ENCODE peak calls at places on chromosomes 4 and X, in four cellular contexts. B is stomach, Z is A549, Q is uterus. W is an unnamed sample.

GRCh38 chr4:132284910-132285426 is 864.1 kb upstream of the PCDH10 start:
- DNase-seq in B (no peak), Z (no peak), Q (no peak), W (no peak)

GRCh38 chr4:189059996-189060570 is 880.6 kb upstream of the FRG1 start:
- DNase-seq in B (no peak), Z (no peak), Q (no peak), W (no peak)

GRCh38 chr4:182969651-182970279 is 52.6 kb upstream of the DCTD start:
- DNase-seq in B (no peak), Z (no peak), Q (no peak), W (no peak)

GRCh38 chrX:131544218-131544617 is 344 bp downstream of the OR13H1 start:
- DNase-seq in B (no peak), Z (no peak), Q (no peak), W (no peak)

GRCh38 chr4:41579556-41579955 is 41.6 kb downstream of the LIMCH1 start:
- DNase-seq in B (no peak), Z (no peak), Q (no peak), W (no peak)

GRCh38 chr4:96558466-96558865 is 718.6 kb downstream of the PDHA2 start:
- DNase-seq in B (no peak), Z (no peak), Q (no peak), W (no peak)

GRCh38 chr4:168880087-168880675 is 129.9 kb downstream of the CBR4 start:
- DNase-seq in B (no peak), Z (no peak), Q (no peak), W (no peak)

GRCh38 chr4:7168106-7168505 is 24.2 kb upstream of the SORCS2 start:
- DNase-seq in B (no peak), Z (no peak), Q (no peak), W (no peak)

GRCh38 chr4:186158021-186158859 is 33.1 kb upstream of the CYP4V2 start:
- DNase-seq in B (no peak), Z (no peak), Q (no peak), W (no peak)

GRCh38 chrX:49108641-49109040 is 14.9 kb downstream of the GPKOW start:
- DNase-seq in B (no peak), Z (no peak), Q (no peak), W (no peak)

GRCh38 chr4:168408620-168409019 is 71.7 kb downstream of the DDX60L start:
- DNase-seq in B (no peak), Z (no peak), Q (peak; percentile 68), W (peak; percentile 8)

GRCh38 chrX:136148391-136148790 is 1.1 kb downstream of the FHL1 start:
- DNase-seq in B (no peak), Z (no peak), Q (no peak), W (no peak)

GRCh38 chr4:165378398-165378762 is 428 bp upstream of the CPE start:
- DNase-seq in B (no peak), Z (no peak), Q (no peak), W (no peak)

GRCh38 chr4:79213702-79214101 is 112.2 kb downstream of the NAA11 start:
- DNase-seq in B (no peak), Z (no peak), Q (no peak), W (no peak)

GRCh38 chrX:7158468-7158990 is 10.6 kb upstream of the PUDP start:
- DNase-seq in B (no peak), Z (no peak), Q (no peak), W (no peak)

GRCh38 chr4:78799551-78800495 is 23.7 kb downstream of the BMP2K start:
- DNase-seq in B (no peak), Z (no peak), Q (no peak), W (no peak)

GRCh38 chr4:56240554-56241190 is 146.6 kb downstream of the AASDH start:
- DNase-seq in B (no peak), Z (no peak), Q (no peak), W (no peak)

GRCh38 chr4:53013873-53014272 is 151.8 kb downstream of the RASL11B start:
- DNase-seq in B (no peak), Z (no peak), Q (no peak), W (no peak)

GRCh38 chr4:2036327-2036726 is 22.8 kb upstream of the NAT8L start:
- DNase-seq in B (no peak), Z (no peak), Q (no peak), W (no peak)

GRCh38 chr4:17647176-17647806 is 32.9 kb downstream of the MED28 start:
- DNase-seq in B (no peak), Z (no peak), Q (no peak), W (no peak)

GRCh38 chr4:62881901-62882300 is 1527.3 kb downstream of the TECRL start:
- DNase-seq in B (no peak), Z (no peak), Q (no peak), W (no peak)

GRCh38 chrX:111100191-111100590 is 4.2 kb downstream of the PAK3 start:
- DNase-seq in B (no peak), Z (peak; percentile 72), Q (no peak), W (peak; percentile 59)

GRCh38 chrX:96182366-96182765 is 502.3 kb upstream of the DIAPH2 start:
- DNase-seq in B (no peak), Z (no peak), Q (no peak), W (no peak)

GRCh38 chrX:13463608-13464007 is 105.8 kb upstream of the EGFL6 start:
- DNase-seq in B (no peak), Z (no peak), Q (peak; percentile 65), W (no peak)

GRCh38 chr4:55906999-55907398 is 41.7 kb upstream of the CEP135 start:
- DNase-seq in B (no peak), Z (no peak), Q (no peak), W (no peak)

GRCh38 chr4:46444318-46444717 is 54.4 kb upstream of the GABRA2 start:
- DNase-seq in B (no peak), Z (no peak), Q (no peak), W (no peak)

GRCh38 chrX:153624196-153625091 is 22.6 kb upstream of the DUSP9 start:
- DNase-seq in B (no peak), Z (no peak), Q (no peak), W (no peak)

GRCh38 chr4:77815651-77816050 is 3.5 kb downstream of the CNOT6L start:
- DNase-seq in B (no peak), Z (no peak), Q (no peak), W (no peak)

GRCh38 chr4:150253416-150253815 is 175.2 kb downstream of the DCLK2 start:
- DNase-seq in B (no peak), Z (no peak), Q (no peak), W (no peak)

GRCh38 chrX:118345045-118345400 is 883 bp upstream of the WDR44 start:
- DNase-seq in B (no peak), Z (no peak), Q (no peak), W (no peak)

GRCh38 chrX:118346258-118347094 is 570 bp downstream of the WDR44 start:
- DNase-seq in B (peak; percentile 37), Z (peak; percentile 43), Q (no peak), W (no peak)

GRCh38 chrX:118348186-118348810 is 2.4 kb downstream of the WDR44 start:
- DNase-seq in B (no peak), Z (no peak), Q (no peak), W (no peak)

GRCh38 chrX:118347131-118347530 is 1.2 kb downstream of the WDR44 start:
- DNase-seq in B (no peak), Z (no peak), Q (no peak), W (no peak)

DNA sequence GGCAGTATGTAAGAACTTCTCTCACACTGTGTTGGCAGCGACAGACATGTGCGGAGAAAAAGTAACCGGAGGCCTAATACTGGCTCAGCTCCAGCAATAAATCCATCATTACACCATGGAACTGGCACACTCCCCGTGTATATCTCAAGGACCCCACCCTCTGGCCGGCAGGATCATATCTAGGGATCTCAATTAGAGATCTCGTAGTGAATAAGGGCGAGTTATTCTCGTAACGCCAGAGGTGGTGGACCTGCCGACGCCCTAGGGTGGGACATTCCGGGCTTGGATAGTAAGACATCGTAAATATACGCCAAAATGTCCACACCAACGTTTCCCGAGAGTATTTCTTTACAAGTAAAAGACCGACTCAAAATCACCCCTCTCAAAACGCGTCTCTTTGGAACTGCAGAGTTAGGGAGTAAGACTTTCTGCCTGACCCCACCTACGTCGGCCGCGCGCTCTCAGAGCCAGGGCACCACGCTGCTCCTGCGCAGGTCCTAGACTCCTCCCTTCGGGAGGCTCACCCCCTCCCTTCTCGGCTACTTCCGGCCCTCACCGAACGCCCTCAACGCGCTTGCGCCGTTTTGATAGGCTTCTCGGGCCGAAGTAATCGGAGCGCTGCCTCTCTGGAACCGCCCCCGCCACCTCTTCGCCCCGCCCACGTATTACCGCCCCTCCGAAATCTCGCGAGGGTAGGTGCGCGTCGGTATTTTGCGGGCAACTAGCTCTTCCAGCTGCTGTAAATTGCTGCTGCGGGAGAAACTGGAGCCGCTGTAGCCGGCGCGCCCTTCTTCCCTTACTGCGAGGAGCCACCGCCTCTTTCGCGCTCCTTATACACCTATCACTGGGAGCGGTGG is at the start of gene WDR44:
- DNase-seq in B (peak; percentile 94), Z (peak; percentile 90), Q (peak; percentile 93), W (peak; percentile 61)
- TF ChIP-seq POLR2A in B (no peak), Z (peak; percentile 76), Q (peak; percentile 51), W (peak; percentile 47)

GRCh38 chr4:151409470-151410313 is 716 bp downstream of the FHIP1A start:
- DNase-seq in B (peak; percentile 49), Z (no peak), Q (peak; percentile 17), W (no peak)
- TF ChIP-seq POLR2A in B (no peak), Z (no peak), Q (no peak), W (no peak)

GRCh38 chrX:11429543-11430085 is 136.4 kb downstream of the AMELX start:
- DNase-seq in B (no peak), Z (no peak), Q (no peak), W (no peak)

GRCh38 chrX:11426712-11427081 is 133.5 kb downstream of the AMELX start:
- DNase-seq in B (no peak), Z (no peak), Q (no peak), W (no peak)

GRCh38 chrX:11424903-11425674 is 131.9 kb downstream of the AMELX start:
- DNase-seq in B (no peak), Z (no peak), Q (no peak), W (no peak)

GRCh38 chrX:11430266-11430665 is 137.1 kb downstream of the AMELX start:
- DNase-seq in B (no peak), Z (no peak), Q (no peak), W (no peak)

DNA sequence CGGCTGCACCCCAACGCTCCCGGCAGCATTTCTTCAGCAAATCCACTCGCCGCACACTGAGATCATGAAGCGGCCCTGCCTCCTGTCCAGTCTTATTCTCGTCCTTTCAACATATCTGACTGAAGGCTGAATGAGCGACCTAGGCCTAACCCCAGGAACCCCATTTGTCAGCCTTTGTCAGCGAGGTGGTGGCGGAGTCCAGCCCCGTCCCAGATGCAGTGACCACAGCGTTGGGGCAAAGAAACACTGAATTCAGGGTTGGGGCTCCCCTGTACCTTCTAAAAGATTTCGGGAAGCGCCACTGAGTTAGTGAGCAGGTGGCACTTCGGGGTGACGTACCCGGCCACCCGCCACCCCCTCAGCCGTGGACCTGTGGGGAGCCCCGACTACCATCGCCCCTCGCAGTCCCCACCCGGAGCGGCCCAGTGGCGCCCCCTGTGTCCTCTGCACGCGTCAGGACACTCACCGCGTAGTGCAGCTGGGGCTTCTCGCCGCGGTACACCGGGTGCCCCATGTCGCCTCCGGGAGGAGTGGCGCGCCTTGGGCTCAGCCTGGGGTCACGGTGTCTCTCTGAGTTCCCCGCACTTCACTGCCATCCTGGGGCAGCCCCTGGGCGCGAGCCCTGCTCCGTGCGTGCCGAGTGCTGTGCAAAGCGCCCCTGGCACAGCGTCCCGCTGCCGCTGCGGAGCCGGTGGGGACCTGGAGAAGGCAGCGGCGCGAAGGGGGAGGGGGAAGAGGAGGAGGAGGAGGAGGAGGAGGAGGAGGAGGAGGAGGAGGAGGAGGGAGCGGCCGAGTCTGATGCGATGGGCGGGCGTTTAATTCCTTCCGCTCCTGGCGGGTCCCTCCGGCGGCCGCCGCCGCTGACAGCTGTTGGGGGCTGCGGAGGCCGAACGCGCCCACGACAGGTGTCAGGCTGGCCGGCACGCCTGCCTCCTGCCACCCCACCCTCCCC is 134.1 kb downstream of the AMELX start:
- DNase-seq in B (peak; percentile 43), Z (no peak), Q (peak; percentile 45), W (no peak)
- TF ChIP-seq POLR2A in B (no peak), Z (no peak), Q (no peak), W (no peak)

GRCh38 chr4:140150636-140150885 is 3.4 kb downstream of the MAML3 start:
- DNase-seq in B (peak; percentile 82), Z (no peak), Q (no peak), W (no peak)
- TF ChIP-seq POLR2A in B (no peak), Z (peak; percentile 17), Q (no peak), W (no peak)